ENCODE peak calls at places on chromosomes 12 and 14, in seven cellular contexts. One of them, this sample, is unnamed.

GRCh38 chr12:85823436-85824179 is 12.6 kb downstream of the RASSF9 start:
- DNase-seq in GM12891: no peak
- DNase-seq in GM12878: no peak
- DNase-seq in HepG2: no peak
- DNase-seq in K562: no peak
- DNase-seq in H1: no peak
- DNase-seq in SK-N-SH: no peak
- DNase-seq in this sample: no peak

GRCh38 chr14:90740081-90740480 is 76.1 kb downstream of the TTC7B start:
- DNase-seq in GM12891: no peak
- DNase-seq in GM12878: no peak
- DNase-seq in HepG2: no peak
- DNase-seq in K562: no peak
- DNase-seq in H1: no peak
- DNase-seq in SK-N-SH: peak
- DNase-seq in this sample: no peak

GRCh38 chr12:62859203-62859799 is 75.6 kb downstream of the PPM1H start:
- DNase-seq in GM12891: no peak
- DNase-seq in GM12878: no peak
- DNase-seq in HepG2: no peak
- DNase-seq in K562: no peak
- DNase-seq in H1: no peak
- DNase-seq in SK-N-SH: no peak
- DNase-seq in this sample: no peak

GRCh38 chr12:90102957-90103652 is 394.5 kb upstream of the ATP2B1 start:
- DNase-seq in GM12891: no peak
- DNase-seq in GM12878: peak
- DNase-seq in HepG2: peak
- DNase-seq in K562: peak
- DNase-seq in H1: no peak
- DNase-seq in SK-N-SH: peak
- DNase-seq in this sample: no peak

GRCh38 chr12:27517532-27517931 is 6.5 kb upstream of the PPFIBP1 start:
- DNase-seq in GM12891: no peak
- DNase-seq in GM12878: no peak
- DNase-seq in HepG2: no peak
- DNase-seq in K562: no peak
- DNase-seq in H1: no peak
- DNase-seq in SK-N-SH: no peak
- DNase-seq in this sample: no peak

GRCh38 chr14:70832536-70833305 is 23.4 kb upstream of the MAP3K9 start:
- DNase-seq in GM12891: no peak
- DNase-seq in GM12878: no peak
- DNase-seq in HepG2: no peak
- DNase-seq in K562: no peak
- DNase-seq in H1: no peak
- DNase-seq in SK-N-SH: no peak
- DNase-seq in this sample: no peak

GRCh38 chr12:108311605-108312004 is 27.5 kb downstream of the CMKLR1 start:
- DNase-seq in GM12891: no peak
- DNase-seq in GM12878: no peak
- DNase-seq in HepG2: no peak
- DNase-seq in K562: no peak
- DNase-seq in H1: no peak
- DNase-seq in SK-N-SH: no peak
- DNase-seq in this sample: no peak

GRCh38 chr12:68611094-68611818 is 557 bp downstream of the RAP1B start:
- DNase-seq in GM12891: peak
- DNase-seq in GM12878: no peak
- DNase-seq in HepG2: no peak
- DNase-seq in K562: peak
- DNase-seq in H1: peak
- DNase-seq in SK-N-SH: peak
- DNase-seq in this sample: peak

GRCh38 chr12:53989227-53990113 is 4.5 kb downstream of the HOXC10 start:
- DNase-seq in GM12891: no peak
- DNase-seq in GM12878: peak
- DNase-seq in HepG2: peak
- DNase-seq in K562: peak
- DNase-seq in H1: no peak
- DNase-seq in SK-N-SH: no peak
- DNase-seq in this sample: no peak

GRCh38 chr12:114691810-114692557 is 8.0 kb upstream of the TBX3 start:
- DNase-seq in GM12891: no peak
- DNase-seq in GM12878: no peak
- DNase-seq in HepG2: no peak
- DNase-seq in K562: no peak
- DNase-seq in H1: peak
- DNase-seq in SK-N-SH: peak
- DNase-seq in this sample: no peak

GRCh38 chr14:101227611-101228594 is 324.4 kb upstream of the RTL1 start:
- DNase-seq in GM12891: no peak
- DNase-seq in GM12878: no peak
- DNase-seq in HepG2: no peak
- DNase-seq in K562: no peak
- DNase-seq in H1: peak
- DNase-seq in SK-N-SH: no peak
- DNase-seq in this sample: no peak

GRCh38 chr14:103894723-103895059 is 33.6 kb upstream of the TDRD9 start:
- DNase-seq in GM12891: no peak
- DNase-seq in GM12878: no peak
- DNase-seq in HepG2: no peak
- DNase-seq in K562: no peak
- DNase-seq in H1: no peak
- DNase-seq in SK-N-SH: peak
- DNase-seq in this sample: no peak
- TF ChIP-seq TAF1 in GM12891: no peak
- TF ChIP-seq TAF1 in GM12878: no peak
- TF ChIP-seq TAF1 in HepG2: no peak
- TF ChIP-seq TAF1 in K562: no peak
- TF ChIP-seq TAF1 in H1: no peak
- TF ChIP-seq TAF1 in SK-N-SH: no peak
- TF ChIP-seq TAF1 in this sample: no peak

GRCh38 chr14:22596354-22596879 is 1.7 kb upstream of the ABHD4 start:
- DNase-seq in GM12891: no peak
- DNase-seq in GM12878: no peak
- DNase-seq in HepG2: no peak
- DNase-seq in K562: no peak
- DNase-seq in H1: no peak
- DNase-seq in SK-N-SH: no peak
- DNase-seq in this sample: no peak

GRCh38 chr14:22589096-22589839 is at the start of gene DAD1:
- DNase-seq in GM12891: peak
- DNase-seq in GM12878: peak
- DNase-seq in HepG2: peak
- DNase-seq in K562: peak
- DNase-seq in H1: peak
- DNase-seq in SK-N-SH: peak
- DNase-seq in this sample: peak

GRCh38 chr14:22597265-22597664 is 835 bp upstream of the ABHD4 start:
- DNase-seq in GM12891: no peak
- DNase-seq in GM12878: no peak
- DNase-seq in HepG2: no peak
- DNase-seq in K562: peak
- DNase-seq in H1: no peak
- DNase-seq in SK-N-SH: no peak
- DNase-seq in this sample: no peak

GRCh38 chr14:22594156-22594716 is 3.9 kb upstream of the ABHD4 start:
- DNase-seq in GM12891: no peak
- DNase-seq in GM12878: no peak
- DNase-seq in HepG2: no peak
- DNase-seq in K562: no peak
- DNase-seq in H1: no peak
- DNase-seq in SK-N-SH: no peak
- DNase-seq in this sample: no peak

GRCh38 chr14:22593189-22593588 is 4.2 kb upstream of the DAD1 start:
- DNase-seq in GM12891: no peak
- DNase-seq in GM12878: no peak
- DNase-seq in HepG2: no peak
- DNase-seq in K562: no peak
- DNase-seq in H1: no peak
- DNase-seq in SK-N-SH: no peak
- DNase-seq in this sample: no peak
- TF ChIP-seq TAF1 in GM12891: no peak
- TF ChIP-seq TAF1 in GM12878: no peak
- TF ChIP-seq TAF1 in HepG2: no peak
- TF ChIP-seq TAF1 in K562: no peak
- TF ChIP-seq TAF1 in H1: no peak
- TF ChIP-seq TAF1 in SK-N-SH: no peak
- TF ChIP-seq TAF1 in this sample: no peak

DNA sequence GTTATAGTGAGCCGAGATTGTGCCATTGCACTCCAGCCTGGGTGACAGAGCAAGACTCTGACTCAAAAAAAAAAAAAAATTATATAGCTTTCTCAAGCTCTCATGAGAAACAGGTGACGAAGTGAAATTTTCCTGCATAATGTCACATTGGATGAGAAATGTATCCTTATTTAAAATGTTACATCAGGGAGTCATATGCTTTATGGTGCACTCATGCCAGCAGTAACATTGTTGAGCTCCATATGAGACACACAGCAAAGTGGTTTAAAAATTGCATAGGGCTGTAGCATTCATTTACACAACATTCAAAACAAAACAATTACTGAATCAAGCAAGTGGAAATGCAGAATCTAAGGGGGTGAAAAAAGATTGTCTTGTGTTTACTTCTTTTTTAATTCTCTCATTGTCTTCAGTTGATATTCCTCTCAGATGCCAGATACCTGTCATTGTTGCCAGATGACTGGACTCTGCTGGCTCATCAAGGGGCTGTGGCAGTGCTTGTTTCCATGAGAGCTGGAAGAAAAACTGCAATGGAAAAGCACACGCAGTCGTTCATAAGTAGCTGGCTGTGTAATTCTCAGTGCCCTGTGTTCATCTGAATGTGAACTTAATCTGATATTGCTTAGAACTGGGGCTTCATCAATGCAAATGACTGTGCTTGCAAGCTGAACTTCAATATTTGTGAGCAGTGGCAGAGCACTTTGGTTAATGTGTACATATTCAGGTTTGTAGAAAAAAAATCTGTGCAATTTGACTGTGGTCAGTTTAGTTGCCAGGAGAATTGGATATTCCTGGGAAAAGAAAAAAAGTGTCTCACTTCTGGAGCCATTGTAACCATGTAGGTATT is 305.5 kb downstream of the RAD51B start:
- DNase-seq in GM12891: no peak
- DNase-seq in GM12878: no peak
- DNase-seq in HepG2: peak
- DNase-seq in K562: no peak
- DNase-seq in H1: no peak
- DNase-seq in SK-N-SH: no peak
- DNase-seq in this sample: no peak
- TF ChIP-seq TAF1 in GM12891: no peak
- TF ChIP-seq TAF1 in GM12878: no peak
- TF ChIP-seq TAF1 in HepG2: no peak
- TF ChIP-seq TAF1 in K562: no peak
- TF ChIP-seq TAF1 in H1: no peak
- TF ChIP-seq TAF1 in SK-N-SH: no peak
- TF ChIP-seq TAF1 in this sample: no peak

DNA sequence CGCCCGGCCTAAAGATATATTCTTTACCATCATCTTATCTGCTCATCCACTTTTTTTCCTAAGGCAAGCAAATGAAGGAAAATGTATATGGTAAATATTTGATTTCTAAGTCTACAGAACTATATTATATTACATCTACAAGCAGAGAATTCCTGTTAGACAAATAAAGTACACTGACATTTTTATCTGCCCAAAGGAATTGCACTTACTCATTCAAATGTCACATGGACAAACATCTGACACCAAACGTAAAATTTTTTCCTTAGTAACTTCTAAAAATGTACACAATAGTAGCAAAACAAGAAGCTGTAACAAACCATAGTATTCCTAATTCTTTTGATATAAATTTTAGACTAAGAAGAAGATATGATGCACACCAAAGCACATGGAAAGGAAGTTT is 51.0 kb downstream of the SPPL3 start:
- DNase-seq in GM12891: no peak
- DNase-seq in GM12878: no peak
- DNase-seq in HepG2: no peak
- DNase-seq in K562: no peak
- DNase-seq in H1: no peak
- DNase-seq in SK-N-SH: no peak
- DNase-seq in this sample: no peak
- TF ChIP-seq TAF1 in GM12891: no peak
- TF ChIP-seq TAF1 in GM12878: no peak
- TF ChIP-seq TAF1 in HepG2: no peak
- TF ChIP-seq TAF1 in K562: no peak
- TF ChIP-seq TAF1 in H1: no peak
- TF ChIP-seq TAF1 in SK-N-SH: no peak
- TF ChIP-seq TAF1 in this sample: no peak

DNA sequence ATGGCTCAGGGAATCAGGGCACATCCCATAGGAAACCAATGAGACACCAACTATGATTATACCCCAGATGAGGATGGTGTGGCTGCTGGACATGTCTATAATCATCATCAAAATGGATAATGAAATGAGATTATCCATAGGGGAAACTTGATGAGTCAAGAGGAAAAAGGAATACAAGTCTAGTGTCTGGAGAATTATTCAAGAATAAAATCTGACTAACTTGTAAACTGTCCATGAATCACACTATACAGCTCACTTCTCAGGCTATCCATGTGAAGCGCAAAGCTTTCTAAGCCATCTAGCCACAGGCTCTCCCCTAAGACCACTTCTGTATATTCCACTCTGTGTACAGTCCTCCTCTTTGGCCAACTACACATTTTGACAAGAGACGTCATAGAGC is 52.5 kb downstream of the DUSP16 start:
- DNase-seq in GM12891: no peak
- DNase-seq in GM12878: no peak
- DNase-seq in HepG2: no peak
- DNase-seq in K562: no peak
- DNase-seq in H1: no peak
- DNase-seq in SK-N-SH: no peak
- DNase-seq in this sample: no peak
- TF ChIP-seq TAF1 in GM12891: no peak
- TF ChIP-seq TAF1 in GM12878: no peak
- TF ChIP-seq TAF1 in HepG2: no peak
- TF ChIP-seq TAF1 in K562: no peak
- TF ChIP-seq TAF1 in H1: no peak
- TF ChIP-seq TAF1 in SK-N-SH: no peak
- TF ChIP-seq TAF1 in this sample: no peak

DNA sequence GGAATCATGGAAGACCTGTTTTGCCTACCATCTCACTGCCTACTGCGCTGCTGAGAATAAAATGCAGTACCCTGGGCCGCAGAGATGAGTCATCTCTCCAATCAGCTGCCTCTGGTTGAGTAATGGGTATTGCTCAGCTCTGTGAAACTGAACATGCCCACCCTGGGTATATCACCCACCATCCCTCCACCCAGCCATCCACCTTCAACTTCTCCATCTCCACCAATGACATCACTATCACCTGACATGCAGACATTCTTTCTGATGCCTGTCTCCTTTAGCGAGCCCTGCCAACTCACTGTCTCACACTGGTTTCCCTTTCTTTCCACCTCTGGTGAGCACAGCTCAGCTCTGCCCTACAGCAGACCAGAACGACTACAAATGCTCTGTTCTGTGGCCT is 33.6 kb downstream of the E2F7 start:
- DNase-seq in GM12891: no peak
- DNase-seq in GM12878: no peak
- DNase-seq in HepG2: no peak
- DNase-seq in K562: no peak
- DNase-seq in H1: no peak
- DNase-seq in SK-N-SH: peak
- DNase-seq in this sample: no peak
- TF ChIP-seq TAF1 in GM12891: no peak
- TF ChIP-seq TAF1 in GM12878: no peak
- TF ChIP-seq TAF1 in HepG2: no peak
- TF ChIP-seq TAF1 in K562: no peak
- TF ChIP-seq TAF1 in H1: no peak
- TF ChIP-seq TAF1 in SK-N-SH: no peak
- TF ChIP-seq TAF1 in this sample: no peak